ENCODE peak calls at places on chromosomes 13 and 19, in nine cellular contexts. One of them, this sample, is unnamed.

GRCh38 chr19:41302624-41303351 is 7.2 kb upstream of the CCDC97 start:
- DNase-seq in NCI-H446: no peak
- DNase-seq in brain pericyte: no peak
- DNase-seq in CD4-positive, CD25-positive, alpha-beta regulatory T cell: peak; percentile 39
- DNase-seq in pulmonary artery endothelial cell: no peak
- DNase-seq in stimulated activated CD4-positive, alpha-beta T cell treated with anti-CD3 and anti-CD28 coated beads, Interleukin-12 subunit alpha, Interleukin-12 subunit beta, amount 100 ng/mL, for 48 hours: peak; percentile 60
- DNase-seq in NCI-H524: no peak
- DNase-seq in amniotic stem cell: no peak
- DNase-seq in HFF-Myc: no peak
- DNase-seq in this sample: peak; percentile 80

GRCh38 chr13:22812793-22813192 is 368.0 kb upstream of the SGCG start:
- DNase-seq in brain pericyte: no peak
- DNase-seq in pulmonary artery endothelial cell: peak; percentile 8
- DNase-seq in NCI-H524: no peak
- DNase-seq in HFF-Myc: no peak
- DNase-seq in stimulated activated CD4-positive, alpha-beta T cell treated with anti-CD3 and anti-CD28 coated beads, Interleukin-12 subunit alpha, Interleukin-12 subunit beta, amount 100 ng/mL, for 48 hours: no peak
- DNase-seq in NCI-H446: no peak
- DNase-seq in CD4-positive, CD25-positive, alpha-beta regulatory T cell: no peak
- DNase-seq in amniotic stem cell: no peak
- DNase-seq in this sample: no peak

GRCh38 chr13:62377838-62378237 is 962.2 kb upstream of the PCDH20 start:
- DNase-seq in HFF-Myc: no peak
- DNase-seq in NCI-H524: no peak
- DNase-seq in NCI-H446: no peak
- DNase-seq in stimulated activated CD4-positive, alpha-beta T cell treated with anti-CD3 and anti-CD28 coated beads, Interleukin-12 subunit alpha, Interleukin-12 subunit beta, amount 100 ng/mL, for 48 hours: no peak
- DNase-seq in pulmonary artery endothelial cell: no peak
- DNase-seq in amniotic stem cell: no peak
- DNase-seq in CD4-positive, CD25-positive, alpha-beta regulatory T cell: no peak
- DNase-seq in brain pericyte: no peak
- DNase-seq in this sample: no peak

GRCh38 chr19:44924243-44924725 is 9.9 kb downstream of the APOC1 start:
- DNase-seq in CD4-positive, CD25-positive, alpha-beta regulatory T cell: no peak
- DNase-seq in HFF-Myc: no peak
- DNase-seq in NCI-H524: no peak
- DNase-seq in pulmonary artery endothelial cell: no peak
- DNase-seq in brain pericyte: no peak
- DNase-seq in amniotic stem cell: no peak
- DNase-seq in stimulated activated CD4-positive, alpha-beta T cell treated with anti-CD3 and anti-CD28 coated beads, Interleukin-12 subunit alpha, Interleukin-12 subunit beta, amount 100 ng/mL, for 48 hours: no peak
- DNase-seq in NCI-H446: no peak
- DNase-seq in this sample: no peak

GRCh38 chr19:31351212-31352193 is 2.3 kb upstream of the TSHZ3 start:
- DNase-seq in stimulated activated CD4-positive, alpha-beta T cell treated with anti-CD3 and anti-CD28 coated beads, Interleukin-12 subunit alpha, Interleukin-12 subunit beta, amount 100 ng/mL, for 48 hours: no peak
- DNase-seq in brain pericyte: no peak
- DNase-seq in HFF-Myc: no peak
- DNase-seq in NCI-H446: no peak
- DNase-seq in CD4-positive, CD25-positive, alpha-beta regulatory T cell: peak; percentile 11
- DNase-seq in pulmonary artery endothelial cell: no peak
- DNase-seq in amniotic stem cell: no peak
- DNase-seq in NCI-H524: no peak
- DNase-seq in this sample: no peak

GRCh38 chr13:89695343-89696257 is 1651.9 kb upstream of the MIR17HG start:
- DNase-seq in NCI-H524: peak; percentile 61
- DNase-seq in stimulated activated CD4-positive, alpha-beta T cell treated with anti-CD3 and anti-CD28 coated beads, Interleukin-12 subunit alpha, Interleukin-12 subunit beta, amount 100 ng/mL, for 48 hours: no peak
- DNase-seq in brain pericyte: no peak
- DNase-seq in amniotic stem cell: no peak
- DNase-seq in HFF-Myc: no peak
- DNase-seq in pulmonary artery endothelial cell: no peak
- DNase-seq in NCI-H446: peak; percentile 1
- DNase-seq in CD4-positive, CD25-positive, alpha-beta regulatory T cell: no peak
- DNase-seq in this sample: no peak

GRCh38 chr13:48535791-48536190 is 2.9 kb upstream of the RCBTB2 start:
- DNase-seq in HFF-Myc: no peak
- DNase-seq in amniotic stem cell: no peak
- DNase-seq in CD4-positive, CD25-positive, alpha-beta regulatory T cell: no peak
- DNase-seq in stimulated activated CD4-positive, alpha-beta T cell treated with anti-CD3 and anti-CD28 coated beads, Interleukin-12 subunit alpha, Interleukin-12 subunit beta, amount 100 ng/mL, for 48 hours: no peak
- DNase-seq in NCI-H446: no peak
- DNase-seq in brain pericyte: no peak
- DNase-seq in NCI-H524: no peak
- DNase-seq in pulmonary artery endothelial cell: no peak
- DNase-seq in this sample: no peak

GRCh38 chr19:16608290-16608704 is 19.7 kb downstream of the MED26 start:
- DNase-seq in amniotic stem cell: no peak
- DNase-seq in HFF-Myc: peak; percentile 66
- DNase-seq in brain pericyte: no peak
- DNase-seq in NCI-H446: peak; percentile 19
- DNase-seq in stimulated activated CD4-positive, alpha-beta T cell treated with anti-CD3 and anti-CD28 coated beads, Interleukin-12 subunit alpha, Interleukin-12 subunit beta, amount 100 ng/mL, for 48 hours: no peak
- DNase-seq in CD4-positive, CD25-positive, alpha-beta regulatory T cell: no peak
- DNase-seq in NCI-H524: no peak
- DNase-seq in pulmonary artery endothelial cell: no peak
- DNase-seq in this sample: no peak

GRCh38 chr19:51572415-51572814 is 1.3 kb downstream of the ZNF175 start:
- DNase-seq in amniotic stem cell: no peak
- DNase-seq in brain pericyte: no peak
- DNase-seq in stimulated activated CD4-positive, alpha-beta T cell treated with anti-CD3 and anti-CD28 coated beads, Interleukin-12 subunit alpha, Interleukin-12 subunit beta, amount 100 ng/mL, for 48 hours: no peak
- DNase-seq in HFF-Myc: no peak
- DNase-seq in NCI-H446: no peak
- DNase-seq in NCI-H524: no peak
- DNase-seq in pulmonary artery endothelial cell: no peak
- DNase-seq in CD4-positive, CD25-positive, alpha-beta regulatory T cell: no peak
- DNase-seq in this sample: no peak

GRCh38 chr13:26589754-26590153 is 32.3 kb downstream of the WASF3 start:
- DNase-seq in stimulated activated CD4-positive, alpha-beta T cell treated with anti-CD3 and anti-CD28 coated beads, Interleukin-12 subunit alpha, Interleukin-12 subunit beta, amount 100 ng/mL, for 48 hours: no peak
- DNase-seq in CD4-positive, CD25-positive, alpha-beta regulatory T cell: no peak
- DNase-seq in NCI-H446: no peak
- DNase-seq in NCI-H524: no peak
- DNase-seq in pulmonary artery endothelial cell: peak; percentile 86
- DNase-seq in amniotic stem cell: no peak
- DNase-seq in HFF-Myc: no peak
- DNase-seq in brain pericyte: no peak
- DNase-seq in this sample: no peak

GRCh38 chr13:60229708-60230272 is 66.1 kb upstream of the DIAPH3 start:
- DNase-seq in CD4-positive, CD25-positive, alpha-beta regulatory T cell: no peak
- DNase-seq in NCI-H446: no peak
- DNase-seq in HFF-Myc: no peak
- DNase-seq in NCI-H524: no peak
- DNase-seq in pulmonary artery endothelial cell: no peak
- DNase-seq in amniotic stem cell: no peak
- DNase-seq in brain pericyte: no peak
- DNase-seq in stimulated activated CD4-positive, alpha-beta T cell treated with anti-CD3 and anti-CD28 coated beads, Interleukin-12 subunit alpha, Interleukin-12 subunit beta, amount 100 ng/mL, for 48 hours: no peak
- DNase-seq in this sample: no peak

GRCh38 chr13:113299951-113300350 is 2.9 kb downstream of the LAMP1 start:
- DNase-seq in NCI-H524: no peak
- DNase-seq in NCI-H446: no peak
- DNase-seq in stimulated activated CD4-positive, alpha-beta T cell treated with anti-CD3 and anti-CD28 coated beads, Interleukin-12 subunit alpha, Interleukin-12 subunit beta, amount 100 ng/mL, for 48 hours: no peak
- DNase-seq in brain pericyte: no peak
- DNase-seq in amniotic stem cell: no peak
- DNase-seq in pulmonary artery endothelial cell: no peak
- DNase-seq in HFF-Myc: no peak
- DNase-seq in CD4-positive, CD25-positive, alpha-beta regulatory T cell: no peak
- DNase-seq in this sample: no peak

GRCh38 chr19:3178973-3179738 is 587 bp downstream of the S1PR4 start:
- DNase-seq in pulmonary artery endothelial cell: no peak
- DNase-seq in HFF-Myc: no peak
- DNase-seq in NCI-H524: no peak
- DNase-seq in amniotic stem cell: no peak
- DNase-seq in brain pericyte: no peak
- DNase-seq in NCI-H446: no peak
- DNase-seq in CD4-positive, CD25-positive, alpha-beta regulatory T cell: no peak
- DNase-seq in stimulated activated CD4-positive, alpha-beta T cell treated with anti-CD3 and anti-CD28 coated beads, Interleukin-12 subunit alpha, Interleukin-12 subunit beta, amount 100 ng/mL, for 48 hours: no peak
- DNase-seq in this sample: no peak

GRCh38 chr19:51799311-51799997 is 4.5 kb downstream of the FPR3 start:
- DNase-seq in stimulated activated CD4-positive, alpha-beta T cell treated with anti-CD3 and anti-CD28 coated beads, Interleukin-12 subunit alpha, Interleukin-12 subunit beta, amount 100 ng/mL, for 48 hours: no peak
- DNase-seq in amniotic stem cell: peak; percentile 69
- DNase-seq in NCI-H446: peak; percentile 65
- DNase-seq in NCI-H524: no peak
- DNase-seq in CD4-positive, CD25-positive, alpha-beta regulatory T cell: no peak
- DNase-seq in brain pericyte: peak; percentile 40
- DNase-seq in HFF-Myc: peak; percentile 90
- DNase-seq in pulmonary artery endothelial cell: peak; percentile 98
- DNase-seq in this sample: no peak

GRCh38 chr13:40401911-40402776 is 264.3 kb downstream of the FOXO1 start:
- DNase-seq in NCI-H446: peak; percentile 36
- DNase-seq in CD4-positive, CD25-positive, alpha-beta regulatory T cell: no peak
- DNase-seq in HFF-Myc: peak; percentile 93
- DNase-seq in NCI-H524: no peak
- DNase-seq in brain pericyte: peak; percentile 77
- DNase-seq in pulmonary artery endothelial cell: peak; percentile 87
- DNase-seq in amniotic stem cell: no peak
- DNase-seq in stimulated activated CD4-positive, alpha-beta T cell treated with anti-CD3 and anti-CD28 coated beads, Interleukin-12 subunit alpha, Interleukin-12 subunit beta, amount 100 ng/mL, for 48 hours: no peak
- DNase-seq in this sample: peak; percentile 47